ENCODE peak calls at places on chromosomes 16 and 17, in four cellular contexts. R, S, P and C are unnamed samples.

GRCh38 chr16:58459344-58460218 is 40.4 kb upstream of the NDRG4 start:
- DNase-seq in R (peak), S (no peak), P (peak), C (no peak)

GRCh38 chr17:60139438-60140285 is 10.1 kb upstream of the CA4 start:
- DNase-seq in R (peak), S (peak), P (peak), C (peak)

GRCh38 chr17:41651625-41652460 is 27.5 kb upstream of the KRT17 start:
- DNase-seq in R (no peak), S (no peak), P (no peak), C (no peak)

GRCh38 chr17:47704116-47704515 is 10.2 kb downstream of the TBKBP1 start:
- DNase-seq in R (no peak), S (no peak), P (no peak), C (no peak)

GRCh38 chr17:31580331-31581021 is 189.0 kb downstream of the RAB11FIP4 start:
- DNase-seq in R (peak), S (no peak), P (no peak), C (no peak)

GRCh38 chr17:29059281-29059680 is 16.3 kb downstream of the PIPOX start:
- DNase-seq in R (no peak), S (no peak), P (peak), C (no peak)

GRCh38 chr17:72622661-72623433 is 469.6 kb downstream of the SLC39A11 start:
- DNase-seq in R (no peak), S (no peak), P (no peak), C (no peak)

GRCh38 chr17:74960739-74961342 is 11.7 kb downstream of the HID1 start:
- DNase-seq in R (no peak), S (peak), P (peak), C (no peak)

GRCh38 chr17:61338874-61339478 is 60.7 kb upstream of the TBX2 start:
- DNase-seq in R (no peak), S (no peak), P (no peak), C (no peak)

GRCh38 chr16:78396673-78397072 is 297.2 kb downstream of the WWOX start:
- DNase-seq in R (no peak), S (no peak), P (no peak), C (no peak)

GRCh38 chr16:52460652-52461172 is 86.2 kb downstream of the TOX3 start:
- DNase-seq in R (no peak), S (no peak), P (no peak), C (no peak)

GRCh38 chr17:63094636-63095035 is 128.6 kb downstream of the TANC2 start:
- DNase-seq in R (no peak), S (no peak), P (no peak), C (no peak)

GRCh38 chr17:2083613-2084128 is 28.8 kb downstream of the HIC1 start:
- DNase-seq in R (peak), S (no peak), P (no peak), C (no peak)

GRCh38 chr17:36978810-36979584 is 30.2 kb downstream of the AATF start:
- DNase-seq in R (no peak), S (no peak), P (no peak), C (no peak)

GRCh38 chr17:78462148-78462547 is 83.7 kb downstream of the PGS1 start:
- DNase-seq in R (no peak), S (no peak), P (no peak), C (no peak)

GRCh38 chr16:11665071-11665491 is 3.2 kb upstream of the SNN start:
- DNase-seq in R (no peak), S (no peak), P (no peak), C (no peak)

GRCh38 chr16:57152096-57153093 is 33.4 kb downstream of the PSME3IP1 start:
- DNase-seq in R (no peak), S (no peak), P (no peak), C (no peak)

GRCh38 chr17:40345161-40346034 is 19.1 kb downstream of the GJD3 start:
- DNase-seq in R (peak), S (peak), P (peak), C (no peak)

GRCh38 chr16:9843424-9844013 is 338.7 kb downstream of the GRIN2A start:
- DNase-seq in R (no peak), S (no peak), P (no peak), C (no peak)

GRCh38 chr16:87318158-87318644 is 1.0 kb upstream of the C16orf95 start:
- DNase-seq in R (no peak), S (no peak), P (no peak), C (no peak)

GRCh38 chr17:59372138-59372751 is 40.8 kb downstream of the YPEL2 start:
- DNase-seq in R (peak), S (no peak), P (no peak), C (no peak)

GRCh38 chr17:42982266-42982665 is 1.9 kb downstream of the RUNDC1 start:
- DNase-seq in R (no peak), S (no peak), P (no peak), C (no peak)

DNA sequence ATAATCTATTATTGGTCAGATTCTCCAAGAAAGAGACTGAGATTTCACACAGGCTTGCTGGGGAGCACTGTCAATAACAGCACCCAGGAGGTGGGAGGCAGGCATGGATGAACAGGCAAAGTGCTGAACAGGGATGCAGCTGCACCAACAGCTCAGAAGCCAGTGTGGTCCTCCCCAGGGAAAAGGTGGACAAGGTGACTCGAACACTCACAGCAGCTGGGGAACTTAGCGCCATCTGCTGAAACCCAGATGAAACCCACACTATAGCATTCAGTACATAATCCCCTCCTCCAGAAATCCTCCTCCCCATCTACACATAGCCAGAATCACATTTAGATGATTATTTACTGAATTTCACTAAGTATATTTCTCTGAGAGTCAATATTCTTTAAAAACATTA is 255.2 kb upstream of the WSB1 start:
- DNase-seq in R (no peak), S (peak), P (no peak), C (no peak)
- TF ChIP-seq CTCF in R (no peak), S (no peak), P (peak), C (no peak)

GRCh38 chr17:83076930-83077329 is 2.5 kb upstream of the METRNL start:
- DNase-seq in R (no peak), S (no peak), P (no peak), C (no peak)
- TF ChIP-seq CTCF in R (peak), S (peak), P (peak), C (no peak)

DNA sequence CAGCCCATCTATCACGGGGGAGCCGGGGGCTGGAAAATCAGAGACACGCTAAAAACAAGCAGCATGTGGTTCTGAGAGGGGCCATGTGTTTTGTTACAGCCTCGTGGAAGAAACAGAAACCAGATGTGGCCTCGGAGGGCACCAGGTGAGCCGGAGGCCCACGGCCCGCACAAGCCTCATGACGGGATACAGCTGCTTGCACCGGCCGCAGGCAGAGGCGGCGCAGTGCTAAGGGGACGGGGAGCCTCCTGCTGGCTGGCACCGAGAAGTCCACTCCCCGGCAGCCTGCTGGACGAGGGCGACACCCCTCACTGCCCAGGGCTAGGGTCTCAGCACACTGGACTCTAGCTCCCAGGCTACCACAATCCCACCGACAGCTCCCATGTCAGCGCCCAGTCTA is 19.2 kb downstream of the NDUFAF8 start:
- DNase-seq in R (no peak), S (peak), P (no peak), C (no peak)
- TF ChIP-seq CTCF in R (no peak), S (peak), P (no peak), C (no peak)

DNA sequence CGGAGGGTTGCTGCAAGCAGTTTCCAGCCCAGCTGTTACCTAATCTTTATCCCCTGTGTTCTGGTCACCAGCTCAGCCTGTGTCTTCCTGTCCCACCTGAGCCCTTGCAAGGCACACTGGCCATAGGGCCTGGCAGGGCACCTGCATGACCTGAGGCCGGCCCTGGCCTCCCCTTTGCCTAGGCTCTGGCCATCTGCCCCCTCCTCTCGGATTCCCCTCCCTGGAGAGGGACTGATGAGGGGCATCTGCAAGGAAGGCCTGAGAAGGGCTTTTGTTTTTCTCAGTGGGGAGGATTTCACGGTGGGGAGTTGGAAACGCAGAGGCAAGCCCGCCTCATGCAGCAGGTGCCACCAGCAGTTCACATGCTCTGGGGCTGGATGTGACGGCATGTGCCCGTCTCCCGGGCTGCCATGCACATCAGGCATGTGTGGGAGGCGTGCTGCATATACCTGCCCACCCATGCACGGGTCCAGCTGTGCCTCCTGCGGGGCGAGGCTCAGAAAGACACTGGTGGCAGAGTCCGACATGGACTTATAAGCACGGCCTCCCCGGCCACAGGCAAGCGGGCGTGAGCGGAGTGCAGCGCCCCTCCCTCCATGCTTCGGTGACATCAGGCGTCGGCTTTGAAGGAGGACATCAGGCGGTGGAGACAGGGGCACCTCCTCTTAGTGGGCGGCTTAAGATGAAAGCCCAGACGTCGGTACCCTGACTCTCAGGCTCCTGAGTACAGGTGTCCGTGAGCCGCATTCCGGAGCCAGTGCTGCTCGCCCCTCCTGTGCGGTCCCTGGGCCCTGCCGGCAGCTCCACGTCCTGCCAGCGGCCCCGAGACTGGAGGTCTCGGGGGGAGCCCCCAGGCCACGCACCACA is 16.5 kb downstream of the ASPSCR1 start:
- DNase-seq in R (no peak), S (no peak), P (no peak), C (no peak)
- TF ChIP-seq CTCF in R (no peak), S (no peak), P (no peak), C (no peak)

DNA sequence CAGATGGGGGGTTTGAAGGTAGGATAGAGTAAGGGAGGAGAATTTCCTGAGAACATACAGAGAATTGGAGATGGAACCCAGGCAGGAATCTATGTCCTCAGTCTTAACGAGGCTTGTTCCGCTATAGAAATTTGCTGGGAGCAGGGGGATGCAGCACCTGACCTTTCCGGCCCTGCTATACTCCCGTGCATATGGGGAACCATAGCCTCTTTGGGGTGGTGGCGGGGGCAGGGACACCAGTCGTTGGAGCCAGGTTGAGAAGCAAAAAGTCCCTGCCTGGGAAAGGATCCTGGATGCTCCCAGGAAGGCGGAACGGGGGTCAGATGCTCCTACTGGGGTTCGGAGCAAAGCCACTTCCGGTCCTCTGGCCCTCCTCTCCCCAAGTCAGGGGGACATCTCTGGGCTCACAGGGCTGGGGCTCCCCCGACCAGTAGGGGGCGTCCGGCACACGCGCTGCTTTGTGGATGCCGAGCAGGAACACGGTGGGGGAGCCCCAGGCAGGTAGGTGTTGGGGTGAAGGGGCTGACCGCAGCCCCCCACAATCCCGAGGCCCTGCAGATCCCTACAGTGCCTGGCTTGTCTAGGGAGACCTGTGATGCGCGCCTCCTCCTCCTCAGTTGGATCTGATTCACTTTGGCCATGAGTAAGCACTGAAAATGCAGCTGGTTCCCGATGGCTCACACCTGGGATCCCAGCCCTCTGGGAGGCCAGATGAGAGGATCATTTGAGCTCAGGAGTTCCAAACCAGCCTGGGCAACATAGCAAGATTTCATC is 15.5 kb upstream of the TFAP4 start:
- DNase-seq in R (peak), S (peak), P (peak), C (peak)
- TF ChIP-seq CTCF in R (peak), S (peak), P (peak), C (peak)